ENCODE peak calls at places on chromosomes 6 and 20, in eight cellular contexts. G, F, V, C, P, Q, A and D are unnamed samples.

GRCh38 chr6:120785459-120786086 is 548.7 kb downstream of the TBC1D32 start:
- DNase-seq in A (no peak), G (no peak), V (no peak), Q (no peak), C (no peak), P (no peak), F (no peak), D (no peak)

GRCh38 chr6:151616091-151616513 is 122.3 kb downstream of the CCDC170 start:
- DNase-seq in F (no peak), P (no peak), G (no peak), A (no peak), C (no peak), V (no peak), Q (no peak), D (no peak)

GRCh38 chr20:2276015-2276414 is 19.8 kb upstream of the TGM3 start:
- DNase-seq in Q (no peak), F (no peak), P (no peak), V (no peak), A (no peak), C (peak; percentile 36), G (no peak), D (no peak)

GRCh38 chr6:163620670-163621330 is 206.3 kb downstream of the QKI start:
- DNase-seq in P (no peak), G (no peak), C (no peak), A (no peak), F (no peak), V (peak; percentile 10), Q (peak; percentile 47), D (no peak)

GRCh38 chr20:53434662-53435061 is 159.0 kb downstream of the ZNF217 start:
- DNase-seq in Q (no peak), C (no peak), V (no peak), F (no peak), P (no peak), G (peak; percentile 26), A (no peak), D (no peak)

GRCh38 chr6:72246926-72247325 is 360.6 kb downstream of the RIMS1 start:
- DNase-seq in F (no peak), C (peak; percentile 9), G (no peak), A (no peak), V (no peak), Q (no peak), P (no peak), D (no peak)

GRCh38 chr6:102387351-102388033 is 994.0 kb downstream of the GRIK2 start:
- DNase-seq in F (no peak), C (no peak), A (no peak), G (no peak), P (no peak), Q (no peak), V (no peak), D (no peak)

GRCh38 chr20:45373353-45374100 is 4.6 kb downstream of the TP53TG5 start:
- DNase-seq in V (peak; percentile 44), A (peak; percentile 93), G (peak; percentile 32), Q (peak; percentile 59), F (peak; percentile 81), P (peak; percentile 90), C (peak; percentile 90), D (peak; percentile 80)

GRCh38 chr20:63777614-63778013 is 38.0 kb downstream of the SLC2A4RG start:
- DNase-seq in P (no peak), V (no peak), F (no peak), C (no peak), Q (no peak), G (no peak), A (no peak), D (no peak)

GRCh38 chr20:21323640-21324039 is 20.5 kb downstream of the XRN2 start:
- DNase-seq in G (no peak), A (no peak), F (no peak), C (no peak), V (peak; percentile 68), P (no peak), Q (peak; percentile 70), D (peak; percentile 88)

GRCh38 chr6:11428895-11429294 is 108.7 kb upstream of the TMEM170B start:
- DNase-seq in Q (peak; percentile 96), C (no peak), A (no peak), F (no peak), V (peak; percentile 67), G (no peak), P (no peak), D (peak; percentile 95)

GRCh38 chr6:127515234-127515793 is 3.8 kb downstream of the MTCL3 start:
- DNase-seq in A (no peak), Q (no peak), G (peak; percentile 73), F (no peak), C (peak; percentile 6), P (peak; percentile 51), V (no peak), D (no peak)

GRCh38 chr6:129638055-129639019 is 71.6 kb downstream of the ARHGAP18 start:
- DNase-seq in Q (peak; percentile 76), A (no peak), F (no peak), C (no peak), G (no peak), V (no peak), P (peak; percentile 28), D (peak; percentile 75)

GRCh38 chr6:128725271-128726233 is 157.4 kb upstream of the LAMA2 start:
- DNase-seq in Q (peak; percentile 52), A (peak; percentile 23), G (no peak), P (peak; percentile 46), C (peak; percentile 45), V (peak; percentile 48), F (no peak), D (peak; percentile 45)

GRCh38 chr20:59159091-59159821 is 4.4 kb upstream of the ZNF831 start:
- DNase-seq in G (no peak), F (no peak), Q (no peak), P (no peak), A (peak; percentile 64), C (peak; percentile 48), V (no peak), D (no peak)

GRCh38 chr6:123215211-123215610 is 219.2 kb downstream of the CLVS2 start:
- DNase-seq in F (no peak), V (no peak), G (no peak), P (no peak), A (no peak), Q (no peak), C (no peak), D (no peak)

GRCh38 chr6:5398530-5398929 is 137.2 kb downstream of the FARS2 start:
- DNase-seq in A (peak; percentile 45), V (peak; percentile 51), F (no peak), P (no peak), Q (peak; percentile 46), C (peak; percentile 42), G (peak; percentile 63), D (peak; percentile 58)

GRCh38 chr6:5261545-5262109 is 314 bp downstream of the FARS2 start:
- DNase-seq in A (no peak), G (no peak), V (peak; percentile 15), C (no peak), P (no peak), F (no peak), Q (no peak), D (no peak)

GRCh38 chr20:3218307-3218988 is 9.2 kb downstream of the ITPA start:
- DNase-seq in C (peak; percentile 75), V (no peak), P (peak; percentile 86), Q (no peak), F (peak; percentile 68), G (no peak), A (peak; percentile 80), D (peak; percentile 54)

GRCh38 chr20:39879296-39879695 is 809.7 kb downstream of the MAFB start:
- DNase-seq in V (no peak), Q (peak; percentile 63), A (no peak), G (no peak), P (no peak), F (no peak), C (no peak), D (no peak)

GRCh38 chr6:168163096-168163731 is 84.2 kb upstream of the FRMD1 start:
- DNase-seq in A (no peak), G (no peak), F (no peak), P (no peak), C (no peak), V (no peak), Q (peak; percentile 45), D (peak; percentile 89)

GRCh38 chr6:46521464-46521971 is 30.3 kb upstream of the RCAN2 start:
- DNase-seq in G (no peak), P (no peak), C (no peak), Q (peak; percentile 28), A (no peak), F (no peak), V (no peak), D (peak; percentile 43)